ENCODE peak calls at places on chromosomes 12 and 14, in ten cellular contexts. One of them, this sample, is unnamed.

GRCh38 chr12:71504471-71504852 is 64.9 kb downstream of the LGR5 start:
- DNase-seq in NCI-H524: no peak
- DNase-seq in C1 segment of cervical spinal cord: no peak
- DNase-seq in WTC11: no peak
- DNase-seq in amniotic stem cell: no peak
- DNase-seq in CMK: no peak
- DNase-seq in T-helper 1 cell: no peak
- DNase-seq in GDM1: no peak
- DNase-seq in mesenteric fat pad: no peak
- DNase-seq in ovary: no peak
- DNase-seq in this sample: no peak

GRCh38 chr12:121915841-121916321 is 2.5 kb upstream of the CFAP251 start:
- DNase-seq in ovary: no peak
- DNase-seq in T-helper 1 cell: no peak
- DNase-seq in WTC11: no peak
- DNase-seq in C1 segment of cervical spinal cord: no peak
- DNase-seq in mesenteric fat pad: no peak
- DNase-seq in amniotic stem cell: no peak
- DNase-seq in CMK: no peak
- DNase-seq in GDM1: no peak
- DNase-seq in NCI-H524: no peak
- DNase-seq in this sample: no peak

GRCh38 chr12:89514751-89515150 is 9.8 kb downstream of the GALNT4 start:
- DNase-seq in GDM1: no peak
- DNase-seq in C1 segment of cervical spinal cord: no peak
- DNase-seq in mesenteric fat pad: no peak
- DNase-seq in ovary: no peak
- DNase-seq in CMK: no peak
- DNase-seq in WTC11: no peak
- DNase-seq in amniotic stem cell: no peak
- DNase-seq in NCI-H524: no peak
- DNase-seq in T-helper 1 cell: no peak
- DNase-seq in this sample: no peak

GRCh38 chr14:86035882-86036281 is 505.9 kb downstream of the FLRT2 start:
- DNase-seq in mesenteric fat pad: no peak
- DNase-seq in ovary: no peak
- DNase-seq in NCI-H524: peak
- DNase-seq in C1 segment of cervical spinal cord: no peak
- DNase-seq in amniotic stem cell: no peak
- DNase-seq in CMK: peak
- DNase-seq in GDM1: no peak
- DNase-seq in WTC11: peak
- DNase-seq in T-helper 1 cell: no peak
- DNase-seq in this sample: no peak

GRCh38 chr14:105292810-105293711 is 7.7 kb downstream of the BRF1 start:
- DNase-seq in WTC11: no peak
- DNase-seq in T-helper 1 cell: no peak
- DNase-seq in mesenteric fat pad: no peak
- DNase-seq in ovary: no peak
- DNase-seq in amniotic stem cell: no peak
- DNase-seq in NCI-H524: no peak
- DNase-seq in CMK: no peak
- DNase-seq in C1 segment of cervical spinal cord: no peak
- DNase-seq in GDM1: peak
- DNase-seq in this sample: no peak

GRCh38 chr12:39440101-39440500 is 2.8 kb downstream of the KIF21A start:
- DNase-seq in amniotic stem cell: no peak
- DNase-seq in CMK: no peak
- DNase-seq in ovary: no peak
- DNase-seq in mesenteric fat pad: no peak
- DNase-seq in WTC11: no peak
- DNase-seq in C1 segment of cervical spinal cord: no peak
- DNase-seq in NCI-H524: no peak
- DNase-seq in GDM1: no peak
- DNase-seq in T-helper 1 cell: no peak
- DNase-seq in this sample: no peak

GRCh38 chr12:6335451-6336078 is 6.3 kb downstream of the TNFRSF1A start:
- DNase-seq in amniotic stem cell: peak
- DNase-seq in WTC11: peak
- DNase-seq in ovary: peak
- DNase-seq in C1 segment of cervical spinal cord: peak
- DNase-seq in NCI-H524: peak
- DNase-seq in GDM1: peak
- DNase-seq in mesenteric fat pad: no peak
- DNase-seq in CMK: no peak
- DNase-seq in T-helper 1 cell: peak
- DNase-seq in this sample: peak

GRCh38 chr12:155646-156045 is 58.3 kb downstream of the SLC6A12 start:
- DNase-seq in T-helper 1 cell: no peak
- DNase-seq in C1 segment of cervical spinal cord: no peak
- DNase-seq in ovary: no peak
- DNase-seq in mesenteric fat pad: no peak
- DNase-seq in WTC11: no peak
- DNase-seq in CMK: no peak
- DNase-seq in NCI-H524: no peak
- DNase-seq in amniotic stem cell: no peak
- DNase-seq in GDM1: no peak
- DNase-seq in this sample: no peak

GRCh38 chr12:129886541-129886940 is 17.3 kb downstream of the TMEM132D start:
- DNase-seq in GDM1: no peak
- DNase-seq in C1 segment of cervical spinal cord: no peak
- DNase-seq in amniotic stem cell: no peak
- DNase-seq in ovary: no peak
- DNase-seq in T-helper 1 cell: no peak
- DNase-seq in WTC11: no peak
- DNase-seq in mesenteric fat pad: no peak
- DNase-seq in NCI-H524: no peak
- DNase-seq in CMK: no peak
- DNase-seq in this sample: no peak

GRCh38 chr12:79056775-79057174 is 192.2 kb downstream of the SYT1 start:
- DNase-seq in GDM1: no peak
- DNase-seq in NCI-H524: no peak
- DNase-seq in amniotic stem cell: no peak
- DNase-seq in C1 segment of cervical spinal cord: no peak
- DNase-seq in ovary: no peak
- DNase-seq in WTC11: no peak
- DNase-seq in CMK: no peak
- DNase-seq in T-helper 1 cell: no peak
- DNase-seq in mesenteric fat pad: no peak
- DNase-seq in this sample: no peak

GRCh38 chr14:21024668-21025373 is at the start of gene NDRG2:
- DNase-seq in NCI-H524: peak
- DNase-seq in ovary: peak
- DNase-seq in mesenteric fat pad: no peak
- DNase-seq in T-helper 1 cell: peak
- DNase-seq in amniotic stem cell: no peak
- DNase-seq in GDM1: peak
- DNase-seq in C1 segment of cervical spinal cord: peak
- DNase-seq in WTC11: peak
- DNase-seq in CMK: peak
- DNase-seq in this sample: peak

This sample was measured in germinal center.